ENCODE peak calls at places on chromosomes 5 and 9, in eight cellular contexts. One of them, this sample, is unnamed. For H3K4me1, the result is how much of the 10 kb centered on the place peaks cover.

GRCh38 chr5:76337949-76338589 is 65.0 kb upstream of the IQGAP2 start:
- DNase-seq in heart left ventricle: no peak
- DNase-seq in ovary: no peak
- DNase-seq in heart right ventricle: no peak
- DNase-seq in adrenal gland: peak
- DNase-seq in fibroblast of lung: peak
- DNase-seq in cardiac muscle cell: peak
- DNase-seq in breast epithelium: peak
- DNase-seq in this sample: peak

GRCh38 chr5:9540791-9541190 is 5.1 kb downstream of the SEMA5A start:
- DNase-seq in breast epithelium: no peak
- DNase-seq in heart right ventricle: no peak
- DNase-seq in fibroblast of lung: no peak
- DNase-seq in cardiac muscle cell: peak
- DNase-seq in ovary: no peak
- DNase-seq in heart left ventricle: no peak
- DNase-seq in adrenal gland: no peak
- DNase-seq in this sample: no peak

GRCh38 chr5:83877911-83878706 is 157.5 kb upstream of the HAPLN1 start:
- DNase-seq in heart left ventricle: no peak
- DNase-seq in fibroblast of lung: peak
- DNase-seq in breast epithelium: no peak
- DNase-seq in cardiac muscle cell: peak
- DNase-seq in ovary: no peak
- DNase-seq in adrenal gland: no peak
- DNase-seq in heart right ventricle: no peak
- DNase-seq in this sample: no peak

GRCh38 chr5:76000586-76000985 is 82.6 kb upstream of the SV2C start:
- DNase-seq in breast epithelium: no peak
- DNase-seq in cardiac muscle cell: no peak
- DNase-seq in heart left ventricle: no peak
- DNase-seq in fibroblast of lung: no peak
- DNase-seq in ovary: no peak
- DNase-seq in adrenal gland: no peak
- DNase-seq in heart right ventricle: no peak
- DNase-seq in this sample: no peak

GRCh38 chr5:39717186-39717897 is 292.6 kb upstream of the DAB2 start:
- DNase-seq in ovary: no peak
- DNase-seq in breast epithelium: no peak
- DNase-seq in cardiac muscle cell: no peak
- DNase-seq in adrenal gland: no peak
- DNase-seq in fibroblast of lung: peak
- DNase-seq in heart left ventricle: no peak
- DNase-seq in heart right ventricle: no peak
- DNase-seq in this sample: no peak

GRCh38 chr5:108884736-108885135 is 137.0 kb downstream of the FER start:
- DNase-seq in fibroblast of lung: peak
- DNase-seq in adrenal gland: no peak
- DNase-seq in heart left ventricle: no peak
- DNase-seq in cardiac muscle cell: peak
- DNase-seq in ovary: no peak
- DNase-seq in breast epithelium: no peak
- DNase-seq in heart right ventricle: no peak
- DNase-seq in this sample: no peak

GRCh38 chr9:120921751-120922181 is 4.8 kb downstream of the TRAF1 start:
- DNase-seq in breast epithelium: no peak
- DNase-seq in cardiac muscle cell: no peak
- DNase-seq in heart left ventricle: no peak
- DNase-seq in ovary: no peak
- DNase-seq in adrenal gland: no peak
- DNase-seq in heart right ventricle: no peak
- DNase-seq in fibroblast of lung: no peak
- DNase-seq in this sample: peak

GRCh38 chr9:74953235-74953741 is 576 bp upstream of the C9orf40 start:
- DNase-seq in fibroblast of lung: peak
- DNase-seq in adrenal gland: no peak
- DNase-seq in heart right ventricle: no peak
- DNase-seq in cardiac muscle cell: no peak
- DNase-seq in heart left ventricle: no peak
- DNase-seq in breast epithelium: no peak
- DNase-seq in ovary: no peak
- DNase-seq in this sample: no peak

GRCh38 chr9:87135074-87135473 is 187.8 kb upstream of the GAS1 start:
- DNase-seq in adrenal gland: no peak
- DNase-seq in cardiac muscle cell: no peak
- DNase-seq in breast epithelium: no peak
- DNase-seq in ovary: no peak
- DNase-seq in heart left ventricle: no peak
- DNase-seq in heart right ventricle: no peak
- DNase-seq in fibroblast of lung: no peak
- DNase-seq in this sample: no peak

GRCh38 chr9:87140605-87141109 is 193.4 kb upstream of the GAS1 start:
- DNase-seq in cardiac muscle cell: no peak
- DNase-seq in heart right ventricle: no peak
- DNase-seq in ovary: no peak
- DNase-seq in adrenal gland: no peak
- DNase-seq in heart left ventricle: no peak
- DNase-seq in breast epithelium: no peak
- DNase-seq in fibroblast of lung: no peak
- DNase-seq in this sample: no peak

GRCh38 chr9:87138128-87139040 is 191.1 kb upstream of the GAS1 start:
- DNase-seq in heart left ventricle: no peak
- DNase-seq in ovary: no peak
- DNase-seq in adrenal gland: no peak
- DNase-seq in fibroblast of lung: no peak
- DNase-seq in breast epithelium: no peak
- DNase-seq in heart right ventricle: no peak
- DNase-seq in cardiac muscle cell: peak
- DNase-seq in this sample: no peak

GRCh38 chr9:87140142-87140541 is 192.8 kb upstream of the GAS1 start:
- DNase-seq in ovary: no peak
- DNase-seq in fibroblast of lung: no peak
- DNase-seq in breast epithelium: no peak
- DNase-seq in adrenal gland: no peak
- DNase-seq in cardiac muscle cell: no peak
- DNase-seq in heart left ventricle: no peak
- DNase-seq in heart right ventricle: no peak
- DNase-seq in this sample: no peak

GRCh38 chr9:87137718-87138117 is 190.4 kb upstream of the GAS1 start:
- DNase-seq in fibroblast of lung: no peak
- DNase-seq in heart left ventricle: no peak
- DNase-seq in heart right ventricle: no peak
- DNase-seq in cardiac muscle cell: no peak
- DNase-seq in breast epithelium: no peak
- DNase-seq in adrenal gland: no peak
- DNase-seq in ovary: no peak
- DNase-seq in this sample: no peak
- H3K4me1 ChIP-seq in fibroblast of lung: under half
- H3K4me1 ChIP-seq in heart left ventricle: under half
- H3K4me1 ChIP-seq in heart right ventricle: under half
- H3K4me1 ChIP-seq in cardiac muscle cell: under half
- H3K4me1 ChIP-seq in breast epithelium: under half
- H3K4me1 ChIP-seq in adrenal gland: under half
- H3K4me1 ChIP-seq in ovary: under half
- H3K4me1 ChIP-seq in this sample: under half

GRCh38 chr5:81850932-81851331 is 100.0 kb upstream of the SSBP2 start:
- DNase-seq in heart right ventricle: no peak
- DNase-seq in breast epithelium: no peak
- DNase-seq in cardiac muscle cell: no peak
- DNase-seq in ovary: no peak
- DNase-seq in heart left ventricle: no peak
- DNase-seq in adrenal gland: no peak
- DNase-seq in fibroblast of lung: no peak
- DNase-seq in this sample: no peak

GRCh38 chr5:81854915-81855314 is 104.0 kb upstream of the SSBP2 start:
- DNase-seq in fibroblast of lung: no peak
- DNase-seq in ovary: no peak
- DNase-seq in adrenal gland: no peak
- DNase-seq in cardiac muscle cell: no peak
- DNase-seq in breast epithelium: no peak
- DNase-seq in heart right ventricle: no peak
- DNase-seq in heart left ventricle: no peak
- DNase-seq in this sample: no peak

GRCh38 chr5:81854485-81854884 is 103.6 kb upstream of the SSBP2 start:
- DNase-seq in breast epithelium: no peak
- DNase-seq in adrenal gland: no peak
- DNase-seq in heart left ventricle: no peak
- DNase-seq in cardiac muscle cell: no peak
- DNase-seq in fibroblast of lung: peak
- DNase-seq in heart right ventricle: no peak
- DNase-seq in ovary: no peak
- DNase-seq in this sample: no peak

GRCh38 chr5:81852277-81853004 is 101.5 kb upstream of the SSBP2 start:
- DNase-seq in fibroblast of lung: peak
- DNase-seq in ovary: peak
- DNase-seq in cardiac muscle cell: peak
- DNase-seq in breast epithelium: no peak
- DNase-seq in heart right ventricle: peak
- DNase-seq in heart left ventricle: no peak
- DNase-seq in adrenal gland: peak
- DNase-seq in this sample: peak

DNA sequence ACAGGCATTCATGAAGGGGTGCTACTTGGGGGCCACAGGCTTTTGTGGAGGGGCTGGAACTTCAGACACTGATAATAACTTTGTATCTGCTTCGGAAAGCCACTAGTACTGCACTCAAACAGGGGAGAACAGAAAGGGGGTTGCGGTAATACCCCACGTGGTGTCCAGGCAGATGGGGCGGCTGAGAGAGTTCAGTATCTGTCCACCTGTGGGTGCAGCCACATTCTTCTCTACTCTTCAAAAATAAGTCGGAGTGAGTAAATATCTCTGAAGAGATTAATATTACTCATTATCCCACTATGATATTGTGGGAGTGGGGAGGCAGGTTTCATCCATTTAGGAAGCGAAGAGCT is 102.1 kb upstream of the SSBP2 start:
- DNase-seq in heart left ventricle: no peak
- DNase-seq in ovary: no peak
- DNase-seq in fibroblast of lung: no peak
- DNase-seq in heart right ventricle: no peak
- DNase-seq in breast epithelium: no peak
- DNase-seq in cardiac muscle cell: no peak
- DNase-seq in adrenal gland: no peak
- DNase-seq in this sample: no peak
- H3K4me1 ChIP-seq in heart left ventricle: half or more
- H3K4me1 ChIP-seq in ovary: under half
- H3K4me1 ChIP-seq in fibroblast of lung: under half
- H3K4me1 ChIP-seq in heart right ventricle: under half
- H3K4me1 ChIP-seq in breast epithelium: under half
- H3K4me1 ChIP-seq in cardiac muscle cell: half or more
- H3K4me1 ChIP-seq in adrenal gland: under half
- H3K4me1 ChIP-seq in this sample: under half

GRCh38 chr9:110131499-110131898 is 76.5 kb downstream of the C9orf152 start:
- DNase-seq in breast epithelium: no peak
- DNase-seq in heart left ventricle: no peak
- DNase-seq in adrenal gland: no peak
- DNase-seq in ovary: no peak
- DNase-seq in fibroblast of lung: no peak
- DNase-seq in heart right ventricle: no peak
- DNase-seq in cardiac muscle cell: no peak
- DNase-seq in this sample: no peak

GRCh38 chr9:110133059-110133458 is 74.9 kb downstream of the C9orf152 start:
- DNase-seq in ovary: no peak
- DNase-seq in heart right ventricle: no peak
- DNase-seq in cardiac muscle cell: peak
- DNase-seq in fibroblast of lung: no peak
- DNase-seq in heart left ventricle: no peak
- DNase-seq in adrenal gland: no peak
- DNase-seq in breast epithelium: no peak
- DNase-seq in this sample: no peak

GRCh38 chr9:110130791-110131416 is 77.1 kb downstream of the C9orf152 start:
- DNase-seq in breast epithelium: no peak
- DNase-seq in heart left ventricle: no peak
- DNase-seq in ovary: no peak
- DNase-seq in adrenal gland: no peak
- DNase-seq in fibroblast of lung: no peak
- DNase-seq in heart right ventricle: no peak
- DNase-seq in cardiac muscle cell: no peak
- DNase-seq in this sample: no peak

GRCh38 chr9:110135858-110136257 is 72.1 kb downstream of the C9orf152 start:
- DNase-seq in adrenal gland: no peak
- DNase-seq in breast epithelium: no peak
- DNase-seq in cardiac muscle cell: no peak
- DNase-seq in heart right ventricle: no peak
- DNase-seq in ovary: no peak
- DNase-seq in fibroblast of lung: no peak
- DNase-seq in heart left ventricle: no peak
- DNase-seq in this sample: no peak

DNA sequence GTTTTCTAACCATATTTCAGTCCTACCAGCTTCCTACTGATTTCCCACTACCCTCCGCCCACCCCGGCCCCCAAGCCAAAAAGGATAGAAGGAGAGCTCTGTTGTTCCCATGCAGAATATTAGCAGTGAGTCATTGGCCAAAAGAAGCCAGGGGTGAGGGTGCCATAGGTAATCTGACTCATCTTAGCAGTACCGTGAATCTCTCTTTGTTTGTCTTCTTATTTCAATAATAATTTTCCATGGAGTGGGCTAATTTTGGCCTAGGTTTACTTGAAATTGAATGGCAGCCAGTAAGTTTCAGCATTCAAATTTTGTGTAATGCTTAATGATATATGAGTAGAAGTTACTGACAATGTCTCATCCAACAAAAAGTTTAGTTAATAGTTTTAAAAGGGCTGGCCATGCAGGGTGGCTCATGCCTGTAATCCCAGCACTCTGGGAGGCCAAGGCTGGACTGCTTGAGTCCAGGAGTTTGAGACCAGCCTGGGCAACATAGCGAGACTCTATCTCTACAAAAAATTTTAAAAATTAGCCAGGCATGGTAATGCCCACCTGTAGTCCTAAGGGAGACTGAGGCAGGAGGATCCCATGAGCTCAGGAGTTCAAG is 74.2 kb downstream of the C9orf152 start:
- DNase-seq in heart left ventricle: no peak
- DNase-seq in fibroblast of lung: peak
- DNase-seq in adrenal gland: no peak
- DNase-seq in cardiac muscle cell: peak
- DNase-seq in breast epithelium: no peak
- DNase-seq in ovary: no peak
- DNase-seq in heart right ventricle: no peak
- DNase-seq in this sample: no peak
- H3K4me1 ChIP-seq in heart left ventricle: half or more
- H3K4me1 ChIP-seq in fibroblast of lung: under half
- H3K4me1 ChIP-seq in adrenal gland: under half
- H3K4me1 ChIP-seq in cardiac muscle cell: under half
- H3K4me1 ChIP-seq in breast epithelium: under half
- H3K4me1 ChIP-seq in ovary: under half
- H3K4me1 ChIP-seq in heart right ventricle: half or more
- H3K4me1 ChIP-seq in this sample: under half

GRCh38 chr5:68710514-68710913 is 383.3 kb upstream of the SLC30A5 start:
- DNase-seq in heart right ventricle: no peak
- DNase-seq in heart left ventricle: no peak
- DNase-seq in cardiac muscle cell: no peak
- DNase-seq in ovary: no peak
- DNase-seq in fibroblast of lung: no peak
- DNase-seq in breast epithelium: no peak
- DNase-seq in adrenal gland: no peak
- DNase-seq in this sample: no peak

GRCh38 chr5:68708842-68709170 is 385.0 kb upstream of the SLC30A5 start:
- DNase-seq in heart left ventricle: no peak
- DNase-seq in heart right ventricle: no peak
- DNase-seq in cardiac muscle cell: peak
- DNase-seq in ovary: no peak
- DNase-seq in adrenal gland: no peak
- DNase-seq in breast epithelium: no peak
- DNase-seq in fibroblast of lung: no peak
- DNase-seq in this sample: no peak

GRCh38 chr5:68709229-68709628 is 384.6 kb upstream of the SLC30A5 start:
- DNase-seq in fibroblast of lung: no peak
- DNase-seq in cardiac muscle cell: no peak
- DNase-seq in breast epithelium: no peak
- DNase-seq in adrenal gland: no peak
- DNase-seq in heart right ventricle: no peak
- DNase-seq in ovary: no peak
- DNase-seq in heart left ventricle: peak
- DNase-seq in this sample: no peak

GRCh38 chr5:68711311-68712200 is 382.3 kb upstream of the SLC30A5 start:
- DNase-seq in fibroblast of lung: no peak
- DNase-seq in breast epithelium: no peak
- DNase-seq in cardiac muscle cell: no peak
- DNase-seq in ovary: no peak
- DNase-seq in heart right ventricle: no peak
- DNase-seq in heart left ventricle: no peak
- DNase-seq in adrenal gland: no peak
- DNase-seq in this sample: peak

GRCh38 chr5:68708156-68708841 is 385.5 kb upstream of the SLC30A5 start:
- DNase-seq in breast epithelium: no peak
- DNase-seq in heart right ventricle: no peak
- DNase-seq in cardiac muscle cell: no peak
- DNase-seq in ovary: no peak
- DNase-seq in adrenal gland: no peak
- DNase-seq in heart left ventricle: no peak
- DNase-seq in fibroblast of lung: no peak
- DNase-seq in this sample: no peak
- H3K4me1 ChIP-seq in breast epithelium: under half
- H3K4me1 ChIP-seq in heart right ventricle: under half
- H3K4me1 ChIP-seq in cardiac muscle cell: half or more
- H3K4me1 ChIP-seq in ovary: under half
- H3K4me1 ChIP-seq in adrenal gland: under half
- H3K4me1 ChIP-seq in heart left ventricle: under half
- H3K4me1 ChIP-seq in fibroblast of lung: under half
- H3K4me1 ChIP-seq in this sample: under half